ENCODE peak calls at places on chromosomes 12 and 14, in six cellular contexts. U is AG09319; Y is NCI-H146; D is mesothelial cell of epicardium; A is upper lobe of right lung; G is stimulated activated CD4-positive, alpha-beta T cell treated with anti-CD3 and anti-CD28 coated beads, Interleukin-12 subunit alpha, Interleukin-12 subunit beta, amount 100 ng/mL, for 24 hours. J is an unnamed sample.

GRCh38 chr12:90729741-90730140 is 225.2 kb downstream of the CCER1 start:
- DNase-seq in U (no peak), Y (no peak), D (no peak), A (no peak), G (no peak), J (no peak)

GRCh38 chr14:90402009-90402408 is 5.2 kb downstream of the CALM1 start:
- DNase-seq in U (no peak), Y (no peak), D (no peak), A (no peak), G (no peak), J (no peak)

GRCh38 chr12:116319851-116320621 is 42.5 kb upstream of the MED13L start:
- DNase-seq in U (peak), Y (no peak), D (no peak), A (no peak), G (peak), J (peak)

GRCh38 chr12:8678661-8679111 is 16.1 kb upstream of the MFAP5 start:
- DNase-seq in U (no peak), Y (no peak), D (no peak), A (no peak), G (no peak), J (no peak)

GRCh38 chr14:20555845-20556244 is 5.0 kb downstream of the RNASE9 start:
- DNase-seq in U (no peak), Y (no peak), D (no peak), A (no peak), G (no peak), J (no peak)

GRCh38 chr14:35861204-35861868 is 35.2 kb downstream of the BRMS1L start:
- DNase-seq in U (no peak), Y (no peak), D (no peak), A (no peak), G (no peak), J (no peak)

GRCh38 chr12:102426599-102427541 is 53.5 kb downstream of the IGF1 start:
- DNase-seq in U (peak), Y (no peak), D (no peak), A (no peak), G (no peak), J (no peak)

GRCh38 chr14:70680748-70681147 is 39.0 kb downstream of the TTC9 start:
- DNase-seq in U (no peak), Y (no peak), D (no peak), A (no peak), G (no peak), J (no peak)

GRCh38 chr12:29863665-29864064 is 79.9 kb upstream of the TMTC1 start:
- DNase-seq in U (no peak), Y (no peak), D (no peak), A (no peak), G (no peak), J (no peak)

GRCh38 chr12:51820721-51821422 is 27.6 kb downstream of the FIGNL2 start:
- DNase-seq in U (peak), Y (peak), D (peak), A (peak), G (peak), J (peak)